ENCODE peak calls at places on chromosomes 7 and 10, in four cellular contexts. R is stomach; Z is HCT116; M is CD8-positive, alpha-beta memory T cell. V is an unnamed sample.
A peak's percentile ranks its signal among the peaks of the same experiment; 100 is the strongest.

GRCh38 chr10:132452216-132452650 is 55.2 kb downstream of the PWWP2B start:
- DNase-seq in R (no peak), Z (no peak), M (no peak), V (no peak)

GRCh38 chr7:32066441-32066840 is 3.8 kb downstream of the PDE1C start:
- DNase-seq in M (no peak), R (no peak), Z (no peak), V (no peak)

GRCh38 chr10:46237815-46238510 is 48.8 kb upstream of the ANTXRL start:
- DNase-seq in Z (no peak), M (no peak), R (peak; percentile 4), V (peak; percentile 13)

GRCh38 chr10:104337985-104338735 is at the start of gene ITPRIP:
- DNase-seq in M (peak; percentile 62), Z (peak; percentile 69), R (peak; percentile 77), V (peak; percentile 92)

GRCh38 chr10:97336942-97337719 is 2.6 kb upstream of the FRAT2 start:
- DNase-seq in Z (no peak), R (peak; percentile 58), M (no peak), V (peak; percentile 68)

GRCh38 chr10:104246981-104247380 is 7.7 kb upstream of the GSTO1 start:
- DNase-seq in M (no peak), R (no peak), Z (no peak), V (no peak)

GRCh38 chr7:74148491-74148890 is 25.7 kb upstream of the EIF4H start:
- DNase-seq in Z (no peak), R (no peak), M (no peak), V (no peak)

GRCh38 chr10:85036661-85037060 is 708.3 kb downstream of the CCSER2 start:
- DNase-seq in R (no peak), M (no peak), Z (no peak), V (no peak)

GRCh38 chr7:102891693-102892261 is 21.0 kb upstream of the LRRC17 start:
- DNase-seq in R (peak; percentile 75), Z (no peak), M (no peak), V (no peak)

GRCh38 chr7:50502001-50502684 is 52.0 kb upstream of the FIGNL1 start:
- DNase-seq in M (no peak), Z (no peak), R (no peak), V (peak; percentile 69)

GRCh38 chr7:15462721-15463389 is 99.0 kb downstream of the AGMO start:
- DNase-seq in M (no peak), R (no peak), Z (no peak), V (no peak)

GRCh38 chr10:102656791-102657371 is 12.6 kb downstream of the TRIM8 start:
- DNase-seq in R (peak; percentile 54), Z (no peak), M (no peak), V (no peak)

GRCh38 chr10:102652170-102652926 is 8.1 kb downstream of the TRIM8 start:
- DNase-seq in M (no peak), Z (no peak), R (no peak), V (no peak)

GRCh38 chr10:102654969-102655368 is 10.7 kb downstream of the TRIM8 start:
- DNase-seq in R (no peak), M (no peak), Z (no peak), V (no peak)

GRCh38 chr10:102656026-102656425 is 11.7 kb downstream of the TRIM8 start:
- DNase-seq in R (no peak), M (no peak), Z (no peak), V (no peak)

DNA sequence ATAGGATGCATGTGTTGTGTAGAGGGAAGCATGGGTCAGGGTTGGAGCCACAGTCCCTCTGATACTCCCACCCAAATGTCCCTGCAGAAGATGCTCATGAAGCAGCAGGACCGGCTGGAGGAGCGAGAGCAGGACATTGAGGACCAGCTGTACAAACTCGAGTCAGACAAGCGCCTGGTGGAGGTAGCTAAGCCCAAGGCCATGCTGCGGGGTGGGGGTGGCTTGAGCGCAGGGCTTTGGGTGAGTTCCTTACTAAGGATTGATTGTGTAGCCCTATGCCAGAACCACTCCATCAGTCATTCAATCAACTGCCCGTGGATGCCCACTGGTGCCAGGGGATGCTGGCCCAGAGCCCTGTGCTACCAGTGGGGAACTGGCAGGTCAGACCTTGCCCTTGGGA is 10.3 kb downstream of the TRIM8 start:
- DNase-seq in M (no peak), R (no peak), Z (no peak), V (no peak)
- H3K36me3 ChIP-seq in M (peaks cover 21% of the 10 kb centered on the region), R (peaks cover 92% of the 10 kb centered on the region), Z (peaks cover 30% of the 10 kb centered on the region), V (no peaks in the 10 kb centered on the region)

DNA sequence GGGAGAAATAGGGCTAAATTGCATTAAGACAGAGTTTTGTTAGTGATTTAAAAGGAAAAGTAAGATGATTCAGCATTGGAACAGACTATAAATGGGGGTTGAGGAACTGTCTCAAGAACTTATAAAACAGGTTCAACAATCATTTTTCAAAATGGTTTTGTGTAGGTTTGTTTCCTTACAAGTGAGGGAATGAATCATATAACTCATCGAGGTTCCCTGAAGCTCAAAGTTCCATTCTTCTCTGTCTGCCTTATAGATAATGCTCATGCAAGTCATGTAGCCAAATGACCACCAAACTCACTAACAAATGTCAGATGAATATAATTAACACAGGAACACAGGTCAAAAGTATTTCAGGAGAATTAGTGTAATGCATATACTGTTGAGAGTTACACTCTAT is 27.7 kb downstream of the ADAM22 start:
- DNase-seq in M (no peak), Z (no peak), R (no peak), V (no peak)
- H3K36me3 ChIP-seq in M (no peaks in the 10 kb centered on the region), Z (no peaks in the 10 kb centered on the region), R (no peaks in the 10 kb centered on the region), V (no peaks in the 10 kb centered on the region)

GRCh38 chr10:101807158-101807557 is 11.1 kb downstream of the OGA start:
- DNase-seq in M (no peak), R (no peak), Z (no peak), V (no peak)
- H3K36me3 ChIP-seq in M (peaks cover 58% of the 10 kb centered on the region), R (peaks cover 100% of the 10 kb centered on the region), Z (peaks cover 64% of the 10 kb centered on the region), V (no peaks in the 10 kb centered on the region)

GRCh38 chr10:102141583-102142107 is 8.8 kb downstream of the PPRC1 start:
- DNase-seq in M (no peak), Z (no peak), R (no peak), V (no peak)
- H3K36me3 ChIP-seq in M (peaks cover 38% of the 10 kb centered on the region), Z (peaks cover 86% of the 10 kb centered on the region), R (peaks cover 93% of the 10 kb centered on the region), V (no peaks in the 10 kb centered on the region)

GRCh38 chr10:11488126-11488525 is 123.3 kb downstream of the USP6NL start:
- DNase-seq in M (no peak), Z (no peak), R (no peak), V (no peak)

GRCh38 chr10:11498399-11498798 is 113.1 kb downstream of the USP6NL start:
- DNase-seq in Z (no peak), M (no peak), R (no peak), V (no peak)

GRCh38 chr10:11491087-11491486 is 120.4 kb downstream of the USP6NL start:
- DNase-seq in M (no peak), Z (no peak), R (no peak), V (no peak)

GRCh38 chr10:11489591-11489990 is 121.9 kb downstream of the USP6NL start:
- DNase-seq in R (no peak), Z (no peak), M (no peak), V (no peak)

DNA sequence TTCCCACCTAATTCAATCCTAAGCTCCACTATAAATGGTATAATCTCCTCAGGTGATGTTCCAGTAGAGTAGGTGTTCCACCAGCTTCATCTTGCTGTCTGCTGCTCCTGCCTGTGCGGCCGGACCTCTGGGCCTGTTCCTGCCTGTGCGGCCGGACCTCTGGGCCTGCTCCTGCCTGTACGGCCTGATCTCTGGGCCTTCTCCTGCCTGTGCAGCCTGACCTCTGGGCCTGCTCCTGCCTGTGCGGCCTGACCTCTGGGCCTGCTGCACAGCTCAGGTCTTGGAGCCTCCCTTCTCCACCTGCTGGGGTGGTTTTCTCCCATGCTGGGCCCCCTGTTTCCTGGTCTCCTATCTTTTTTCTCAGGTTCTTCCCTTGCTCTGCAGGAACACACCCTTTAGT is 117.8 kb downstream of the USP6NL start:
- DNase-seq in Z (no peak), M (no peak), R (no peak), V (no peak)
- H3K36me3 ChIP-seq in Z (no peaks in the 10 kb centered on the region), M (no peaks in the 10 kb centered on the region), R (peaks cover 55% of the 10 kb centered on the region), V (no peaks in the 10 kb centered on the region)

GRCh38 chr7:5652118-5652517 is 129.3 kb downstream of the RNF216 start:
- DNase-seq in R (no peak), Z (no peak), M (no peak), V (no peak)
- H3K36me3 ChIP-seq in R (peaks cover 76% of the 10 kb centered on the region), Z (peaks cover 19% of the 10 kb centered on the region), M (peaks cover 19% of the 10 kb centered on the region), V (no peaks in the 10 kb centered on the region)

DNA sequence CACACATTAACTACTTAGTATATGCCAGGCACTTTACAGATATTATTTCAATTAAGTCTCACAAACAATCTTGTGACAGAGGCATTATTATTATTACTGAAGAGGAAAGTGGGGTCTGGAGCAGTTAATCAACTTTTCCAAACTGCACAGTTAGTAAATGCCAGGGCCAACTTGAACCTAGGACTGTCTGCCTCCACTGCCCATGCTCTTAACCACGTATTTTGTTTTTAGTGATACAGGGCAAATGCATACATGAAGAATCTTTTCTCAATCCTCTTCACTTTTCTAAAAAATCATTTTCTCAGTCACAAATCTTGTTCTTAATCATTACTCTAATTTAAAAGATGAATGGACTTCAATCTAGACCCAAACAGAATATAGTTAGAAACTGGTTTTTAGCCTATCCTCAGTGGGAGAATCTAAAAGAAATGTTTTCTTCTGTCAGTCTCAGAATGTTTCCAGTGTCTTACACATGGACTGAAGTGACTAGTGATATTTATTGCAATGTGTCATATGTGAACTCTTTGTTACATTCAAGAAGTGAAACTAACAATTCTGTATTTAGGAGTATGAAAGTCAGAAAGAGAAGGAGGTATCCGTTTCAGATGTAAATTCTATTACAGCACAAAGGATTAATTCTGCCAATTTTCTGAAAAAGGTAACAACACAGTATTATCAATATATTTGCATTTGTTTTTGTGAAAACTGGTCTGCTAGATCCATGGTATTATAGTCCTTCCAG is 55.5 kb upstream of the CCNJ start:
- DNase-seq in R (no peak), Z (no peak), M (no peak), V (no peak)
- H3K36me3 ChIP-seq in R (no peaks in the 10 kb centered on the region), Z (no peaks in the 10 kb centered on the region), M (no peaks in the 10 kb centered on the region), V (no peaks in the 10 kb centered on the region)

DNA sequence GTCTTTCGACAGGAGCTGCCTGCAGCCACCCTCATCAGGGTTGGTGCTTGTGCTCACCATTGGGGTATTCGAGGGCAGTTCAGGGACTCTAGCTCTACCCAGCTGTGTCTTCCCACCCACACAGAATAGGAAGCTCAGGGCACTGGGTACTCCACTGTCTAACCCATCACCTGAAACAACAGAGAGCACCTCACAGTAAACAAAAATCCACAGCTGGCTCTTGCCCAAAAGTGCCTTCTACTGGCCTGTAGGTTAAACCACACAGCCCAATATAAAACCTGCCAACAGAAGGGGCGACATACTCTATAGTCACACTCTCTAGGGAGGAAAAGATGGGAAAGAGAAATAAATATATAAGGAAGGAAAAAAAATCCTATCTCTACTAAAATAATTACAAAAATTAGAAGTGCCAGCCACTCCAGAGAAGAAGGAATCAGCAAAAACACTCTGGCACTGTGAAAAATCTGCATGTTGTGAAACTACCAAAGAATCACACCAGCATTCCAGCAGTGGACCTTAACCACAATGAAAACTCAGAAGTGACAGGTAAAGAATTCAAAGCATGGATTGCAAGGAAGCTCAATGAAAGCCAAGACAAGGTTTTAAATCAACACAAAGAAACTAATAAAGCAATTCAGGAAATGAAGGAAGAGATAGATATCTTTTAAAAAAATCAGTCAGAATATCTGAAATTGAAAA is 110.0 kb downstream of the HGF start:
- DNase-seq in Z (no peak), M (no peak), R (no peak), V (no peak)
- H3K36me3 ChIP-seq in Z (no peaks in the 10 kb centered on the region), M (no peaks in the 10 kb centered on the region), R (no peaks in the 10 kb centered on the region), V (no peaks in the 10 kb centered on the region)

GRCh38 chr7:131090866-131091692 is 236.6 kb upstream of the MKLN1 start:
- DNase-seq in Z (no peak), R (no peak), M (no peak), V (no peak)
- H3K36me3 ChIP-seq in Z (no peaks in the 10 kb centered on the region), R (peaks cover 14% of the 10 kb centered on the region), M (no peaks in the 10 kb centered on the region), V (no peaks in the 10 kb centered on the region)